ENCODE peak calls at places on chromosome 7, in eight cellular contexts. W is IMR-90, N is gastrocnemius medialis, G is RWPE1, J is cardiac muscle cell, R is stomach, C is neural progenitor cell, Q is body of pancreas. U is an unnamed sample.

GRCh38 chr7:127251458-127252379 is 1.0 kb downstream of the GRM8 start:
- DNase-seq in G (peak; percentile 15), C (peak; percentile 51), W (no peak), Q (no peak), R (no peak), J (no peak), N (no peak), U (no peak)

GRCh38 chr7:124818807-124819206 is 53.2 kb upstream of the GPR37 start:
- DNase-seq in J (no peak), C (no peak), Q (no peak), G (no peak), N (no peak), W (no peak), R (no peak), U (no peak)

GRCh38 chr7:150428671-150429451 is 21.6 kb upstream of the GIMAP8 start:
- DNase-seq in J (peak; percentile 64), G (peak; percentile 14), W (peak; percentile 92), C (peak; percentile 44), R (no peak), N (no peak), Q (peak; percentile 56), U (no peak)

GRCh38 chr7:16739863-16740622 is 13.5 kb upstream of the TSPAN13 start:
- DNase-seq in Q (peak; percentile 64), R (no peak), G (peak; percentile 91), C (no peak), W (peak; percentile 98), J (peak; percentile 94), N (no peak), U (peak; percentile 66)

GRCh38 chr7:142488842-142489241 is 231.0 kb upstream of the PRSS58 start:
- DNase-seq in W (no peak), R (no peak), G (no peak), C (no peak), Q (no peak), N (no peak), J (no peak), U (no peak)

GRCh38 chr7:45408407-45408737 is 165.8 kb upstream of the ADCY1 start:
- DNase-seq in Q (no peak), W (no peak), J (no peak), G (no peak), N (no peak), R (no peak), C (no peak), U (no peak)

GRCh38 chr7:136066304-136067143 is 89.4 kb upstream of the MTPN start:
- DNase-seq in R (no peak), W (no peak), Q (no peak), G (no peak), C (no peak), J (no peak), N (no peak), U (no peak)

GRCh38 chr7:20542594-20542993 is 72.9 kb upstream of the ABCB5 start:
- DNase-seq in J (peak; percentile 58), C (no peak), G (peak; percentile 52), W (no peak), R (no peak), N (no peak), Q (peak; percentile 29), U (peak; percentile 8)

GRCh38 chr7:4960363-4960762 is 1.4 kb upstream of the MMD2 start:
- DNase-seq in J (no peak), C (no peak), Q (no peak), G (no peak), N (no peak), W (no peak), R (no peak), U (no peak)

GRCh38 chr7:83036130-83036529 is 126.6 kb downstream of the PCLO start:
- DNase-seq in N (no peak), G (no peak), Q (no peak), R (no peak), C (no peak), J (no peak), W (no peak), U (no peak)

GRCh38 chr7:936131-937054 is 18.1 kb downstream of the ADAP1 start:
- DNase-seq in J (no peak), G (peak; percentile 84), R (no peak), C (no peak), N (no peak), W (peak; percentile 28), Q (no peak), U (peak; percentile 5)

GRCh38 chr7:256461-256940 is 33.5 kb upstream of the FOXL3 start:
- DNase-seq in G (no peak), Q (no peak), R (no peak), N (no peak), W (no peak), C (no peak), J (no peak), U (no peak)

GRCh38 chr7:101736077-101736476 is 81.3 kb upstream of the CUX1 start:
- DNase-seq in C (no peak), J (no peak), G (peak; percentile 35), Q (no peak), W (no peak), R (no peak), N (no peak), U (no peak)

GRCh38 chr7:42235734-42236133 is 1.3 kb downstream of the GLI3 start:
- DNase-seq in C (peak; percentile 39), G (peak; percentile 13), R (no peak), J (no peak), Q (no peak), N (no peak), W (no peak), U (no peak)

GRCh38 chr7:45646996-45647411 is 72.8 kb downstream of the ADCY1 start:
- DNase-seq in G (no peak), W (peak; percentile 8), C (no peak), J (no peak), Q (peak; percentile 12), R (peak; percentile 17), N (no peak), U (no peak)

GRCh38 chr7:33669251-33669670 is 236.1 kb upstream of the BMPER start:
- DNase-seq in G (no peak), Q (no peak), R (no peak), J (peak; percentile 26), W (no peak), N (no peak), C (no peak), U (no peak)

GRCh38 chr7:2803342-2803692 is 40.8 kb downstream of the GNA12 start:
- DNase-seq in G (no peak), Q (no peak), N (no peak), W (no peak), J (no peak), R (no peak), C (no peak), U (no peak)

GRCh38 chr7:43385856-43386255 is 197.1 kb upstream of the STK17A start:
- DNase-seq in R (no peak), G (peak; percentile 28), Q (no peak), C (no peak), W (peak; percentile 1), J (peak; percentile 8), N (no peak), U (no peak)

GRCh38 chr7:2411815-2412586 is 8.6 kb downstream of the CHST12 start:
- DNase-seq in C (no peak), Q (no peak), G (no peak), W (no peak), N (no peak), R (no peak), J (no peak), U (no peak)

GRCh38 chr7:17239683-17240521 is 58.5 kb upstream of the AHR start:
- DNase-seq in C (no peak), N (no peak), W (peak; percentile 75), J (peak; percentile 62), R (no peak), G (peak; percentile 27), Q (no peak), U (no peak)

GRCh38 chr7:2072042-2072441 is 160.7 kb downstream of the MAD1L1 start:
- DNase-seq in C (no peak), W (no peak), G (no peak), Q (no peak), J (no peak), R (no peak), N (no peak), U (no peak)

GRCh38 chr7:48183370-48183743 is 12.1 kb downstream of the ABCA13 start:
- DNase-seq in N (no peak), G (no peak), W (no peak), C (no peak), Q (no peak), R (no peak), J (no peak), U (no peak)

GRCh38 chr7:72785166-72785955 is 42.6 kb downstream of the TYW1B start:
- DNase-seq in G (no peak), R (no peak), N (no peak), C (no peak), W (peak; percentile 71), Q (no peak), J (no peak), U (no peak)

GRCh38 chr7:13017325-13017853 is 330.0 kb downstream of the ARL4A start:
- DNase-seq in C (peak; percentile 89), R (no peak), G (peak; percentile 59), W (peak; percentile 88), J (peak; percentile 54), Q (no peak), N (no peak), U (no peak)

GRCh38 chr7:35185908-35186731 is 67.8 kb downstream of the TBX20 start:
- DNase-seq in J (peak; percentile 79), Q (peak; percentile 20), W (peak; percentile 8), C (peak; percentile 74), N (no peak), G (no peak), R (no peak), U (peak; percentile 43)
- H3K27ac ChIP-seq in J (peak overlapping the region; percentile 64), Q (no peak overlapping the region), W (no peak overlapping the region), C (no peak overlapping the region), N (no peak overlapping the region), G (no peak overlapping the region), R (no peak overlapping the region), U (peak overlapping the region; percentile 87)

DNA sequence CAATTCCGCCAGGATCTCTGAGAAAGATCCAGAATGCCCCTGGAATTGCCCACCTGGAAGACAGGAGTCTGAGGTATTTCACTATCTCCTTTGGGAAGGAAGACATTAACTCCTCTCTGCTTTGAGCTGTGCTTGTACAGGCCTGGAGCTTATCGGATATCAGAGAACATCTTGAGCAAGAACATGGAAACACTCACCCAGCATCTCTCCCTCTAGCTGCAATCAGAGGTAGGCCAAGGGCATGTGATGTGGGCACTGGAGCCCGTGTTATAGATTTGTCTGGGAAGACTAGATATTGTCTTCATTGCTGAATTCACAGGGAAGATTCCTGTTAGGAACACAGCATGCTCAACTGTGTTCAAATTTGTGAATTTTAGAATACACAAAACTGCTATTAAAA is 233.9 kb downstream of the PHF14 start:
- DNase-seq in N (no peak), W (no peak), J (peak; percentile 23), G (no peak), C (no peak), R (no peak), Q (no peak), U (no peak)
- TF ChIP-seq CTCF in N (no peak), W (no peak), J (peak; percentile 26), G (no peak), C (no peak), R (no peak), Q (no peak), U (no peak)

GRCh38 chr7:130371059-130371458 is 9.2 kb upstream of the CPA1 start:
- DNase-seq in G (no peak), C (no peak), Q (peak; percentile 46), J (peak; percentile 74), W (peak; percentile 52), R (peak; percentile 35), N (no peak), U (no peak)
- H3K27ac ChIP-seq in G (peak overlapping the region; percentile 100), C (no peak overlapping the region), Q (peak overlapping the region; percentile 98), J (no peak overlapping the region), W (peak overlapping the region; percentile 54), R (no peak overlapping the region), N (peak overlapping the region; percentile 79), U (no peak overlapping the region)

GRCh38 chr7:133081605-133082389 is at the start of gene CHCHD3:
- DNase-seq in W (peak; percentile 98), Q (peak; percentile 99), J (peak; percentile 99), C (peak; percentile 98), G (peak; percentile 97), R (peak; percentile 98), N (peak; percentile 98), U (peak; percentile 95)
- TF ChIP-seq CTCF in W (no peak), Q (no peak), J (no peak), C (no peak), G (no peak), R (no peak), N (no peak), U (no peak)